ENCODE peak calls at places on chromosomes 7 and 10, in five cellular contexts. F is activated B cell treated with CpG ODN at 0.5 μM for 24 hours, Z is GM13976, H is stomach, R is endodermal cell. Q is an unnamed sample.

GRCh38 chr10:113960617-113961260 is 82.9 kb upstream of the ADRB1 start:
- DNase-seq in R (peak), F (no peak), H (peak), Z (peak), Q (no peak)

GRCh38 chr10:89414146-89414878 is at the start of gene IFIT5:
- DNase-seq in Z (peak), R (peak), H (peak), F (peak), Q (no peak)

GRCh38 chr7:26397786-26398435 is 106.2 kb downstream of the SNX10 start:
- DNase-seq in R (peak), F (no peak), Z (no peak), H (no peak), Q (no peak)

GRCh38 chr7:128032605-128033235 is 1.5 kb upstream of the LRRC4 start:
- DNase-seq in H (no peak), F (no peak), R (peak), Z (peak), Q (no peak)

GRCh38 chr7:44279731-44280505 is 45.5 kb downstream of the CAMK2B start:
- DNase-seq in R (peak), H (no peak), F (peak), Z (no peak), Q (peak)

GRCh38 chr7:88845091-88845490 is 49.6 kb upstream of the TEX47 start:
- DNase-seq in Z (no peak), H (no peak), F (no peak), R (no peak), Q (no peak)

GRCh38 chr7:140645166-140645565 is 4.6 kb upstream of the DENND2A start:
- DNase-seq in H (no peak), F (no peak), R (peak), Z (no peak), Q (no peak)

GRCh38 chr10:87650838-87651237 is 8.8 kb upstream of the PAPSS2 start:
- DNase-seq in R (no peak), Z (no peak), H (no peak), F (no peak), Q (no peak)

GRCh38 chr10:11285171-11285570 is 267.5 kb downstream of the CELF2 start:
- DNase-seq in Z (no peak), R (peak), F (no peak), H (no peak), Q (no peak)

GRCh38 chr10:30063098-30063497 is 3.7 kb upstream of the JCAD start:
- DNase-seq in Z (no peak), R (no peak), H (no peak), F (no peak), Q (no peak)

GRCh38 chr7:96826089-96826488 is 116.4 kb upstream of the SEM1 start:
- DNase-seq in Z (no peak), R (no peak), F (no peak), H (no peak), Q (no peak)

GRCh38 chr7:192035-192649 is at the start of gene FAM20C:
- DNase-seq in H (peak), F (peak), Z (peak), R (peak), Q (peak)

GRCh38 chr7:35680403-35681013 is 14.4 kb downstream of the HERPUD2 start:
- DNase-seq in F (no peak), R (no peak), H (no peak), Z (no peak), Q (no peak)

GRCh38 chr7:4204530-4205165 is 477.4 kb upstream of the FOXK1 start:
- DNase-seq in F (no peak), R (peak), H (no peak), Z (no peak), Q (no peak)

GRCh38 chr7:91945476-91945875 is 4.8 kb downstream of the AKAP9 start:
- DNase-seq in R (no peak), H (no peak), Z (no peak), F (no peak), Q (no peak)

GRCh38 chr7:151427705-151428392 is 12.1 kb downstream of the CRYGN start:
- DNase-seq in H (no peak), R (no peak), F (no peak), Z (peak), Q (no peak)

GRCh38 chr7:26993816-26994810 is 101.7 kb downstream of the HOXA1 start:
- DNase-seq in H (no peak), Z (no peak), F (no peak), R (peak), Q (no peak)

GRCh38 chr10:118543714-118544400 is 51.6 kb downstream of the PRLHR start:
- DNase-seq in H (peak), Z (peak), R (peak), F (no peak), Q (no peak)

GRCh38 chr10:48603421-48604038 is 1.3 kb downstream of the ARHGAP22 start:
- DNase-seq in H (no peak), Z (no peak), R (peak), F (no peak), Q (no peak)

GRCh38 chr7:132545756-132546155 is 30.5 kb downstream of the PLXNA4 start:
- DNase-seq in Z (no peak), F (no peak), H (no peak), R (no peak), Q (no peak)

GRCh38 chr7:138935438-138936079 is 45.6 kb downstream of the KIAA1549 start:
- DNase-seq in H (no peak), Z (no peak), R (peak), F (no peak), Q (no peak)

GRCh38 chr7:122300607-122301079 is 3.9 kb downstream of the FEZF1 start:
- DNase-seq in H (no peak), R (peak), F (no peak), Z (no peak), Q (no peak)

GRCh38 chr7:66847879-66848810 is 72.9 kb upstream of the TMEM248 start:
- DNase-seq in R (peak), H (no peak), F (no peak), Z (no peak), Q (no peak)

GRCh38 chr10:95651346-95652115 is 5.0 kb downstream of the ALDH18A1 start:
- DNase-seq in R (no peak), F (no peak), Z (no peak), H (no peak), Q (no peak)

GRCh38 chr10:44902838-44903545 is 8.1 kb upstream of the TMEM72 start:
- DNase-seq in Z (no peak), F (no peak), R (no peak), H (no peak), Q (no peak)

GRCh38 chr10:96873756-96874467 is 41.8 kb downstream of the LCOR start:
- DNase-seq in H (no peak), F (no peak), R (no peak), Z (no peak), Q (no peak)

GRCh38 chr7:2452074-2452507 is 24.1 kb downstream of the GRIFIN start:
- DNase-seq in R (peak), H (no peak), F (peak), Z (peak), Q (no peak)

GRCh38 chr7:81676813-81677212 is 93.0 kb downstream of the HGF start:
- DNase-seq in F (no peak), R (no peak), Z (no peak), H (no peak), Q (no peak)

GRCh38 chr10:86969421-86970041 is 1.2 kb downstream of the ADIRF start:
- DNase-seq in F (no peak), R (peak), H (peak), Z (peak), Q (no peak)

GRCh38 chr10:95404864-95405263 is 114.1 kb upstream of the PDLIM1 start:
- DNase-seq in F (no peak), H (no peak), R (peak), Z (no peak), Q (no peak)

GRCh38 chr7:116236020-116236630 is 25.8 kb downstream of the TES start:
- DNase-seq in Z (peak), R (no peak), H (peak), F (no peak), Q (peak)

DNA sequence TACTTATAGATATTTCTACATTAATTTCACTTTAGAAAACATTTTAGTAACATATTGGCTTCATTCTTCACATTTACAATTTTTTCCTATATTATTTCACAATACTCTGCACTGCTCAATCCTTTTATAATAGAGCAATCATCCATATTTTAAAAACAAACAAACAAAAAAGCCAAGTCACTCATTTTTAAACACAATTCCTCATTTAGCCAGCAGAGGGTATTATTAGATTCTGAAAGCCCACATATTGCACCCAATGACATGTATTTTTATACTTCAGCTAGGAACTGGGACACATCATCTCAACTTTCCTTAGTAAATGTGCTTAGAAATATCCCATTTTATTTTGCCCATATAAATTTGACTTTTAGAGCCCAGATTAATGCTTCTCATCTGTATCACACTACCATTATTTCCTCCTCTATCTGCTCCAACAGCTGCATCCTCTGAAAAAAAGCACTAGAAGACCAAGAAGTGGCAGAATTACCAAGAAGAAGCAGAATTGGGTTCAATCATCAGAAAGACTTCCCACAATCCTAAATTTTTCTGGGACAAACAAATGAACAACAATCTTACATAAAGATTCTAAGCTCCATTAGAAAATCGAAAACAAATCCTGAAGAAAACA is 29.5 kb downstream of the CTNNA3 start:
- DNase-seq in R (no peak), F (no peak), H (no peak), Z (peak), Q (no peak)
- TF ChIP-seq CTCF in R (peak), F (no peak), H (no peak), Z (no peak), Q (no peak)

GRCh38 chr10:83273035-83273434 is 866.3 kb upstream of the GHITM start:
- DNase-seq in Z (no peak), H (no peak), F (no peak), R (no peak), Q (no peak)
- TF ChIP-seq CTCF in Z (no peak), H (no peak), F (no peak), R (peak), Q (no peak)

GRCh38 chr10:79221110-79222051 is 125.9 kb upstream of the PPIF start:
- DNase-seq in R (no peak), H (peak), F (no peak), Z (no peak), Q (peak)
- TF ChIP-seq CTCF in R (no peak), H (no peak), F (no peak), Z (no peak), Q (no peak)

GRCh38 chr10:75779276-75779675 is 347.9 kb downstream of the LRMDA start:
- DNase-seq in H (no peak), F (no peak), Z (no peak), R (no peak), Q (no peak)

GRCh38 chr10:75778665-75779064 is 347.2 kb downstream of the LRMDA start:
- DNase-seq in Z (no peak), F (no peak), H (no peak), R (no peak), Q (no peak)

GRCh38 chr10:75774780-75775490 is 343.5 kb downstream of the LRMDA start:
- DNase-seq in H (no peak), Z (no peak), R (no peak), F (no peak), Q (no peak)

GRCh38 chr10:75773813-75774547 is 342.6 kb downstream of the LRMDA start:
- DNase-seq in R (no peak), F (no peak), Z (no peak), H (no peak), Q (no peak)

GRCh38 chr10:75776738-75777504 is 345.5 kb downstream of the LRMDA start:
- DNase-seq in H (peak), F (no peak), R (no peak), Z (no peak), Q (no peak)
- TF ChIP-seq CTCF in H (no peak), F (no peak), R (no peak), Z (no peak), Q (no peak)

DNA sequence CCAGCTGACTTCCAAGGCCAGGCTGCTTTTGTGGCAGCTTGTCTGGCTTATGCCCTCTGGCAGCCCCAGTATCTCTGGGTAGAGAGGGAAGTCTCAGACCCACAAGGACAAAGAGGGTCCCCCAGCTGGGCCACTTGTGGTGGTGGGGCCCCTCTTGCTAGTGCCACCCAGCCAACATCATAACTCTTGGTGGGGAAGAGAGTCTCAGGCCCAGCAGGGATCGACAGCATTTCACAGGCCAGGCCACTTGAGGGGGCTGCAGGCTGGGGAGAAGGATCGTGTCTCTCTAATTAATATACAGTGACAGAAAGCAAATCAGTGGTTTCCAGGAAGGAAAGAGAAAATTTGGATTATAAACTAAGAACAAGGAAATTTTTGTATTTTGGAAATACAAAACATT is 76.0 kb downstream of the TYW1B start:
- DNase-seq in R (peak), F (no peak), Z (no peak), H (no peak), Q (no peak)
- TF ChIP-seq CTCF in R (peak), F (no peak), Z (no peak), H (no peak), Q (no peak)

Q was measured in omental fat pad.